ENCODE peak calls at places on chromosomes 12 and 14, in four cellular contexts. Z is HCT116, S is K562, D is GM12878. M is an unnamed sample.
A peak's percentile ranks its signal among the peaks of the same experiment; 100 is the strongest.

GRCh38 chr12:117875652-117876491 is 92.9 kb downstream of the KSR2 start:
- DNase-seq in Z (no peak), D (no peak), S (peak; percentile 24), M (peak; percentile 33)

GRCh38 chr14:26846388-26846787 is 248.6 kb upstream of the NOVA1 start:
- DNase-seq in Z (no peak), S (peak; percentile 7), D (no peak), M (no peak)

GRCh38 chr12:92543872-92544271 is 158.9 kb upstream of the PLEKHG7 start:
- DNase-seq in Z (no peak), D (no peak), S (no peak), M (no peak)

GRCh38 chr14:25042362-25043299 is 7.3 kb downstream of the STXBP6 start:
- DNase-seq in Z (no peak), D (no peak), S (peak; percentile 6), M (no peak)

GRCh38 chr12:65720739-65721138 is 103.5 kb upstream of the HMGA2 start:
- DNase-seq in S (no peak), D (no peak), Z (no peak), M (no peak)

GRCh38 chr14:62066304-62066703 is 304.1 kb downstream of the SNAPC1 start:
- DNase-seq in Z (no peak), S (no peak), D (no peak), M (no peak)

GRCh38 chr12:95337176-95337575 is 119.6 kb downstream of the VEZT start:
- DNase-seq in Z (no peak), D (no peak), S (no peak), M (no peak)

GRCh38 chr12:32533971-32534590 is 134.7 kb downstream of the FGD4 start:
- DNase-seq in Z (peak; percentile 1), D (no peak), S (no peak), M (peak; percentile 36)

GRCh38 chr14:105502446-105503295 is 11.6 kb downstream of the TEDC1 start:
- DNase-seq in S (no peak), Z (no peak), D (no peak), M (peak; percentile 26)

GRCh38 chr12:110813756-110814155 is 33.0 kb upstream of the CCDC63 start:
- DNase-seq in D (no peak), Z (no peak), S (no peak), M (no peak)

GRCh38 chr14:78606111-78606510 is 435.9 kb downstream of the NRXN3 start:
- DNase-seq in S (no peak), Z (no peak), D (no peak), M (no peak)
- TF ChIP-seq ZBTB33 in S (no peak), Z (no peak), D (no peak), M (no peak)

GRCh38 chr12:100718212-100718611 is 76.4 kb upstream of the ANO4 start:
- DNase-seq in D (no peak), Z (no peak), S (no peak), M (no peak)
- H3K9ac ChIP-seq in D (no peak overlapping the region), Z (no peak overlapping the region), S (no peak overlapping the region), M (peak overlapping the region; percentile 75)

GRCh38 chr12:109482491-109482890 is 5.1 kb downstream of the UBE3B start:
- DNase-seq in Z (no peak), S (no peak), D (no peak), M (no peak)

GRCh38 chr12:109487181-109488050 is 10.0 kb downstream of the UBE3B start:
- DNase-seq in S (no peak), Z (no peak), D (no peak), M (no peak)

GRCh38 chr12:109482894-109483293 is 5.5 kb downstream of the UBE3B start:
- DNase-seq in S (no peak), Z (no peak), D (no peak), M (no peak)

GRCh38 chr12:109483346-109483745 is 5.9 kb downstream of the UBE3B start:
- DNase-seq in D (no peak), Z (no peak), S (no peak), M (no peak)

GRCh38 chr12:109485201-109485600 is 7.8 kb downstream of the UBE3B start:
- DNase-seq in Z (no peak), S (no peak), D (no peak), M (no peak)
- H2AFZ ChIP-seq in Z (no peak overlapping the region), S (no peak overlapping the region), D (no peak overlapping the region), M (no peak overlapping the region)

GRCh38 chr12:124293286-124294003 is 1.4 kb upstream of the RFLNA start:
- DNase-seq in D (no peak), S (peak; percentile 27), Z (no peak), M (no peak)
- TF ChIP-seq ZBTB33 in D (no peak), S (no peak), Z (no peak), M (no peak)

GRCh38 chr12:2341051-2341751 is 288.4 kb downstream of the CACNA1C start:
- DNase-seq in S (no peak), Z (no peak), D (no peak), M (no peak)
- H3K9ac ChIP-seq in S (no peak overlapping the region), Z (no peak overlapping the region), D (no peak overlapping the region), M (no peak overlapping the region)

DNA sequence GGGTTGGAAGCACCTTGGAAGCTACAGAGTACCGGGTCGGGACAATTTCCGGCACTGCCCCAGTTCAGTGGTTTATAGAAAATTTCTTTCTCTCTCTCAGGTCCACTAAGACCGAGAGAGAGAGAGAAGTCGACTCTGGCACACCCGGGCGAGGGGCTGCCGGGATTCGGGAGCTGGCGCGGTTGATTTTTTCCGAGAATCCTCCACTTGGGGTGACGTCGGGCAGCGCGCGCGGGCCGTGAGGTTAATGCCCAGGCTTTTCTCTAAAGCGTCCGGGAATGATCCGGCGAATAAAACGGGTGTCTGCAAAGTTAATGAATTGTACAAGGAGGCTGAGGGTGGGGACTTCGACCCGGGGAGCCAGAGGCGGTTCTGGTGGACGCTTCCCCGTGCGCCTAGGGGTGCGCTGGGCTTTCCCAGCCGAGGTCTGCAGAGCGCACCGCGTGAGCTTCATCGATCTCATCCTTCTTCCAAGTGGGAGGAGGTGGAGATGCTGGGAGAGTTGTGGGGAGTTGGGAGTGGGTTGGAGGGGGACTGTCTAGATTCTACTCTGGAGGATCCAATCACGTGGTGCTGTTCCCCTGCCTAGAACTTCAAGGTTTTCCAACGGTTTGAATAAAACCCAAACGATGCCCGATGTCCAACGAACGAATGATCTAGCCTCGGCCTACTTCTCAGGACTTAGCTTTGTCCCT is 51.9 kb upstream of the TBX3 start:
- DNase-seq in Z (no peak), S (no peak), D (no peak), M (no peak)
- H2AFZ ChIP-seq in Z (no peak overlapping the region), S (no peak overlapping the region), D (no peak overlapping the region), M (no peak overlapping the region)

DNA sequence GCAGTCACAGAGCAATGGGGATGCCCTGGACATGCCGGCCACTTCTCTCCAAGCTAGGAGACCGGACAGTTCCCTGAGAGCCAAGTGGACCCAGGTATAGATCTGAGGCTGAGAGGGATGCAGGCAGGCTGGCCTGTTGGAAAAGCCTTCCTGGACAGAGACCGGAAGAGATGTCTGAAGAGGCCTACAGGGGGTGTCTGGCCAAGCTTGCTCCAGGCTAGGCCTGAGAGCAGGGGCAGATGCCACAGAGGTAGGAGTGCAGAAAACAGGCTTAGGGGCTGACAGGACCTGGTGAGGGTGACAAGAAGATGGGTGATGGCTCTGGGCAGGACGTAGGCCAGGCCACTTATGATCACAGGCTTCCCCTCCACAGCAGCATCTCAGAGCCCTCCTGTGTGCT is 30.2 kb downstream of the ARL6IP4 start:
- DNase-seq in S (no peak), D (no peak), Z (no peak), M (no peak)
- TF ChIP-seq ZBTB33 in S (no peak), D (no peak), Z (no peak), M (no peak)

DNA sequence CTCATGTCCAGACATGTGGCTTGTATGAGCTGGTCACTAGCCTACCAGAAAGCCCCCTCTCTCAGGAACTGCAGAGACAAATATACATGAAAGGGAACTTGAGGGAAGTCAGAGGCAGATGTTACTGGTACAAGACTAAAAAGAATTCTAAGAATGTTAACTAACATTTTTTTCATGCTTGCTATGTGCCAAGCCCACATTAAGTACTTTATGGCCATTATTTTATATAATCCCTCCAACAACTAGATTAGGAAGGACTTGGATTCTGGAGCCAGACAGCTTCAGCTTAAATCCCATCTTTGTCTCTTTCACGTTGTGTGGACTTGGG is 24.6 kb downstream of the TTC9 start:
- DNase-seq in Z (no peak), D (no peak), S (no peak), M (no peak)
- H3K9ac ChIP-seq in Z (no peak overlapping the region), D (peak overlapping the region; percentile 77), S (no peak overlapping the region), M (no peak overlapping the region)

DNA sequence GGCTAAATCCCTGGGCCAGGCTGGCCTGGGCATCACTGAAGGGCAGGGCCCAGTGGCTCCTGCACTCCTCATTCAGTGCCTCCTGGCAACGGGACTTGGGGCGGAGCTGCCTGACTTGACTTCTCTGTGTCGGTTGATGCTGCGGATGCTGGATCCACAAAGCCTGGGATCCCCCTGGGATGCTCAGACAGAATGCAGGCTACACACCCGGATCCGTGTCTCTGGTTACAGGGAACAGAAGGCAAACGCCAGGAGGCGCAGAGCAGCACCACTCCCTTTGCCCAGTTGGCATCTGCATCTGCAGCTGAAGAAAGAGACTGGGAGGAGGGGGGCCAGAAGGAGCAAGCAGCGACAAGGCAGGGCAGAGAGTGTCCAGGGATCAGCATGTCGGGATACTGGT is 154.5 kb upstream of the FKBP4 start:
- DNase-seq in D (no peak), S (no peak), Z (no peak), M (no peak)
- H2AFZ ChIP-seq in D (no peak overlapping the region), S (no peak overlapping the region), Z (no peak overlapping the region), M (peak overlapping the region; percentile 81)